ENCODE peak calls at places on chromosomes 5 and 9, in five cellular contexts. Y is stimulated activated CD4-positive, alpha-beta T cell treated with anti-CD3 and anti-CD28 coated beads, Interleukin-15, amount 100 ng/mL, for 24 hours; Q is cardiac fibroblast; J is AG08396; U is SW480. L is an unnamed sample.

GRCh38 chr5:173243808-173244305 is 8.9 kb upstream of the NKX2-5 start:
- DNase-seq in Y (no peak), Q (no peak), J (no peak), U (no peak), L (no peak)

GRCh38 chr9:135376511-135377173 is 102.9 kb upstream of the PPP1R26 start:
- DNase-seq in Y (no peak), Q (no peak), J (no peak), U (no peak), L (no peak)

GRCh38 chr9:32581512-32582143 is 8.7 kb upstream of the NDUFB6 start:
- DNase-seq in Y (peak), Q (peak), J (peak), U (peak), L (peak)

GRCh38 chr9:130156672-130157071 is 15.5 kb upstream of the NCS1 start:
- DNase-seq in Y (no peak), Q (no peak), J (no peak), U (no peak), L (no peak)

GRCh38 chr9:131289301-131290038 is at the start of gene PLPP7:
- DNase-seq in Y (no peak), Q (peak), J (peak), U (no peak), L (peak)

GRCh38 chr5:132417010-132417439 is 47.5 kb downstream of the SLC22A5 start:
- DNase-seq in Y (no peak), Q (no peak), J (no peak), U (no peak), L (no peak)

GRCh38 chr5:76388791-76389512 is 14.1 kb upstream of the IQGAP2 start:
- DNase-seq in Y (no peak), Q (no peak), J (no peak), U (no peak), L (no peak)

GRCh38 chr5:109690456-109691247 is 925 bp downstream of the MAN2A1 start:
- DNase-seq in Y (peak), Q (peak), J (peak), U (peak), L (peak)

GRCh38 chr9:118962426-118962825 is 406.8 kb downstream of the BRINP1 start:
- DNase-seq in Y (no peak), Q (no peak), J (no peak), U (no peak), L (peak)

GRCh38 chr5:148740966-148741742 is 85.3 kb upstream of the ADRB2 start:
- DNase-seq in Y (no peak), Q (peak), J (peak), U (peak), L (peak)

GRCh38 chr5:81575924-81576323 is 175.0 kb downstream of the SSBP2 start:
- DNase-seq in Y (no peak), Q (no peak), J (no peak), U (no peak), L (no peak)

GRCh38 chr9:86946712-86947145 is 577 bp downstream of the GAS1 start:
- DNase-seq in Y (peak), Q (peak), J (no peak), U (peak), L (peak)

GRCh38 chr5:36948041-36948440 is 71.5 kb downstream of the NIPBL start:
- DNase-seq in Y (no peak), Q (peak), J (peak), U (no peak), L (peak)

GRCh38 chr5:33781286-33781685 is 110.5 kb downstream of the ADAMTS12 start:
- DNase-seq in Y (no peak), Q (peak), J (peak), U (peak), L (peak)

GRCh38 chr5:126896170-126896717 is 119.3 kb downstream of the LMNB1 start:
- DNase-seq in Y (no peak), Q (no peak), J (no peak), U (no peak), L (no peak)

GRCh38 chr5:177162379-177162778 is 28.8 kb downstream of the NSD1 start:
- DNase-seq in Y (no peak), Q (no peak), J (no peak), U (no peak), L (no peak)

GRCh38 chr5:60334281-60334713 is 365.7 kb downstream of the DEPDC1B start:
- DNase-seq in Y (no peak), Q (peak), J (peak), U (no peak), L (peak)

GRCh38 chr5:149277821-149278220 is 6.2 kb downstream of the AFAP1L1 start:
- DNase-seq in Y (no peak), Q (no peak), J (no peak), U (no peak), L (no peak)

GRCh38 chr9:113996531-113997001 is 81.5 kb downstream of the AMBP start:
- DNase-seq in Y (no peak), Q (no peak), J (no peak), U (no peak), L (no peak)

GRCh38 chr5:79689541-79690466 is at the start of gene CMYA5:
- DNase-seq in Y (no peak), Q (peak), J (peak), U (no peak), L (no peak)

GRCh38 chr9:114580609-114581193 is 6.9 kb upstream of the ATP6V1G1 start:
- DNase-seq in Y (no peak), Q (no peak), J (no peak), U (no peak), L (no peak)

GRCh38 chr5:53038196-53038847 is 49.2 kb downstream of the ITGA2 start:
- DNase-seq in Y (no peak), Q (no peak), J (no peak), U (no peak), L (peak)

GRCh38 chr5:149831492-149831891 is 101.4 kb downstream of the PPARGC1B start:
- DNase-seq in Y (peak), Q (peak), J (no peak), U (no peak), L (peak)

GRCh38 chr5:107704686-107705389 is 34.1 kb upstream of the EFNA5 start:
- DNase-seq in Y (no peak), Q (peak), J (no peak), U (no peak), L (peak)

GRCh38 chr5:32955814-32956213 is 244.7 kb downstream of the NPR3 start:
- DNase-seq in Y (no peak), Q (no peak), J (no peak), U (no peak), L (no peak)

GRCh38 chr9:8206720-8207119 is 407.1 kb upstream of the DMAC1 start:
- DNase-seq in Y (no peak), Q (no peak), J (no peak), U (no peak), L (peak)